ENCODE peak calls at places on chromosomes 7 and 10, in six cellular contexts. K is AG09319; W is stimulated activated CD4-positive, alpha-beta T cell treated with anti-CD3 and anti-CD28 coated beads, Interleukin-15, amount 100 ng/mL, for 1 hour; V is AG04450; R is cerebellar cortex; B is fibroblast of the aortic adventitia. T is an unnamed sample.

GRCh38 chr7:69173341-69173740 is 424.9 kb upstream of the AUTS2 start:
- DNase-seq in K (no peak), W (no peak), V (no peak), R (peak; percentile 92), B (no peak), T (no peak)

GRCh38 chr7:73521636-73522080 is 435 bp downstream of the BAZ1B start:
- DNase-seq in K (no peak), W (no peak), V (no peak), R (no peak), B (peak; percentile 8), T (peak; percentile 61)

GRCh38 chr7:42722726-42723125 is 189.1 kb downstream of the C7orf25 start:
- DNase-seq in K (no peak), W (no peak), V (no peak), R (no peak), B (no peak), T (no peak)

GRCh38 chr10:46298346-46299266 is 11.8 kb downstream of the ANTXRL start:
- DNase-seq in K (no peak), W (no peak), V (no peak), R (no peak), B (no peak), T (no peak)

GRCh38 chr10:5291501-5292195 is 73.1 kb upstream of the UCN3 start:
- DNase-seq in K (peak; percentile 56), W (no peak), V (peak; percentile 8), R (no peak), B (peak; percentile 89), T (no peak)

GRCh38 chr7:102236592-102237287 is 49.9 kb upstream of the SH2B2 start:
- DNase-seq in K (no peak), W (no peak), V (peak; percentile 24), R (peak; percentile 80), B (peak; percentile 64), T (peak; percentile 70)

GRCh38 chr10:4201866-4202825 is 417.1 kb upstream of the KLF6 start:
- DNase-seq in K (no peak), W (no peak), V (no peak), R (no peak), B (no peak), T (no peak)

GRCh38 chr7:63925626-63926460 is 72.8 kb upstream of the ZNF722 start:
- DNase-seq in K (no peak), W (peak; percentile 76), V (no peak), R (peak; percentile 96), B (no peak), T (no peak)

GRCh38 chr10:12635127-12635541 is 285.8 kb downstream of the CAMK1D start:
- DNase-seq in K (no peak), W (no peak), V (no peak), R (no peak), B (no peak), T (no peak)

GRCh38 chr10:27742195-27742925 is 3.3 kb downstream of the MKX start:
- DNase-seq in K (peak; percentile 88), W (peak; percentile 51), V (peak; percentile 68), R (peak; percentile 53), B (peak; percentile 75), T (peak; percentile 83)

GRCh38 chr10:95562326-95562725 is 1.2 kb upstream of the SORBS1 start:
- DNase-seq in K (no peak), W (no peak), V (no peak), R (no peak), B (no peak), T (no peak)

GRCh38 chr10:125407000-125407502 is 246.7 kb upstream of the CTBP2 start:
- DNase-seq in K (no peak), W (no peak), V (no peak), R (no peak), B (peak; percentile 27), T (no peak)

GRCh38 chr7:7751243-7752092 is 33.1 kb upstream of the RPA3 start:
- DNase-seq in K (no peak), W (no peak), V (no peak), R (no peak), B (peak; percentile 20), T (no peak)

GRCh38 chr10:90319188-90319914 is 538.5 kb downstream of the HTR7 start:
- DNase-seq in K (no peak), W (no peak), V (peak; percentile 62), R (no peak), B (peak; percentile 87), T (peak; percentile 21)

GRCh38 chr7:15525652-15526263 is 36.1 kb downstream of the AGMO start:
- DNase-seq in K (no peak), W (no peak), V (no peak), R (no peak), B (no peak), T (no peak)

GRCh38 chr7:1402791-1403755 is 56.2 kb downstream of the MICALL2 start:
- DNase-seq in K (no peak), W (no peak), V (no peak), R (no peak), B (no peak), T (no peak)

GRCh38 chr10:43868952-43869351 is 220.3 kb upstream of the ZNF32 start:
- DNase-seq in K (no peak), W (no peak), V (no peak), R (no peak), B (no peak), T (no peak)

GRCh38 chr10:132061465-132062180 is 4.1 kb upstream of the JAKMIP3 start:
- DNase-seq in K (no peak), W (no peak), V (no peak), R (no peak), B (no peak), T (no peak)

GRCh38 chr10:86938260-86938659 is 19.2 kb downstream of the MMRN2 start:
- DNase-seq in K (no peak), W (no peak), V (no peak), R (no peak), B (no peak), T (peak; percentile 7)

GRCh38 chr7:154965014-154965413 is 37.9 kb downstream of the PAXIP1 start:
- DNase-seq in K (no peak), W (no peak), V (no peak), R (no peak), B (no peak), T (no peak)

GRCh38 chr10:122492955-122493597 is 31.7 kb downstream of the HTRA1 start:
- DNase-seq in K (peak; percentile 54), W (no peak), V (no peak), R (no peak), B (peak; percentile 83), T (no peak)

GRCh38 chr7:113086928-113087277 is 276 bp upstream of the GPR85 start:
- DNase-seq in K (no peak), W (no peak), V (no peak), R (no peak), B (no peak), T (no peak)

GRCh38 chr7:70229242-70229641 is 631.0 kb downstream of the AUTS2 start:
- DNase-seq in K (no peak), W (no peak), V (no peak), R (no peak), B (no peak), T (no peak)

GRCh38 chr10:94097656-94098055 is 103.9 kb downstream of the PLCE1 start:
- DNase-seq in K (no peak), W (no peak), V (no peak), R (no peak), B (peak; percentile 17), T (no peak)

GRCh38 chr7:48280100-48280499 is 108.8 kb downstream of the ABCA13 start:
- DNase-seq in K (peak; percentile 49), W (no peak), V (peak; percentile 64), R (no peak), B (peak; percentile 80), T (no peak)

GRCh38 chr7:158362912-158363905 is 224.4 kb downstream of the PTPRN2 start:
- DNase-seq in K (no peak), W (no peak), V (no peak), R (no peak), B (no peak), T (peak; percentile 68)